ENCODE peak calls at places on chromosomes 7 and 10, in nine cellular contexts. One of them, this sample, is unnamed.

GRCh38 chr10:62919776-62920175 is 103.6 kb upstream of the EGR2 start:
- DNase-seq in cardiac septum: no peak
- DNase-seq in stimulated activated CD4-positive, alpha-beta T cell treated with anti-CD3 and anti-CD28 coated beads, TNF-alpha, amount 100 ng/mL, for 24 hours: no peak
- DNase-seq in non-pigmented ciliary epithelial cell: no peak
- DNase-seq in anterior cingulate cortex: no peak
- DNase-seq in NCI-H69: no peak
- DNase-seq in aorta: no peak
- DNase-seq in cerebellar cortex: no peak
- DNase-seq in CD8-positive, alpha-beta memory T cell: no peak
- DNase-seq in this sample: no peak

GRCh38 chr10:78462728-78463228 is 429.1 kb downstream of the RPS24 start:
- DNase-seq in cardiac septum: peak
- DNase-seq in stimulated activated CD4-positive, alpha-beta T cell treated with anti-CD3 and anti-CD28 coated beads, TNF-alpha, amount 100 ng/mL, for 24 hours: no peak
- DNase-seq in non-pigmented ciliary epithelial cell: no peak
- DNase-seq in anterior cingulate cortex: no peak
- DNase-seq in NCI-H69: no peak
- DNase-seq in aorta: no peak
- DNase-seq in cerebellar cortex: no peak
- DNase-seq in CD8-positive, alpha-beta memory T cell: no peak
- DNase-seq in this sample: no peak

GRCh38 chr7:82429408-82429807 is 14.2 kb downstream of the CACNA2D1 start:
- DNase-seq in cardiac septum: no peak
- DNase-seq in stimulated activated CD4-positive, alpha-beta T cell treated with anti-CD3 and anti-CD28 coated beads, TNF-alpha, amount 100 ng/mL, for 24 hours: no peak
- DNase-seq in non-pigmented ciliary epithelial cell: no peak
- DNase-seq in anterior cingulate cortex: no peak
- DNase-seq in NCI-H69: peak
- DNase-seq in aorta: no peak
- DNase-seq in cerebellar cortex: no peak
- DNase-seq in CD8-positive, alpha-beta memory T cell: no peak
- DNase-seq in this sample: no peak

GRCh38 chr7:128215281-128215680 is 25.8 kb upstream of the LEP start:
- DNase-seq in cardiac septum: no peak
- DNase-seq in stimulated activated CD4-positive, alpha-beta T cell treated with anti-CD3 and anti-CD28 coated beads, TNF-alpha, amount 100 ng/mL, for 24 hours: no peak
- DNase-seq in non-pigmented ciliary epithelial cell: no peak
- DNase-seq in anterior cingulate cortex: no peak
- DNase-seq in NCI-H69: no peak
- DNase-seq in aorta: no peak
- DNase-seq in cerebellar cortex: no peak
- DNase-seq in CD8-positive, alpha-beta memory T cell: no peak
- DNase-seq in this sample: no peak

GRCh38 chr10:21100871-21101514 is 203.9 kb upstream of the NEBL start:
- DNase-seq in cardiac septum: no peak
- DNase-seq in stimulated activated CD4-positive, alpha-beta T cell treated with anti-CD3 and anti-CD28 coated beads, TNF-alpha, amount 100 ng/mL, for 24 hours: no peak
- DNase-seq in non-pigmented ciliary epithelial cell: peak
- DNase-seq in anterior cingulate cortex: no peak
- DNase-seq in NCI-H69: no peak
- DNase-seq in aorta: no peak
- DNase-seq in cerebellar cortex: no peak
- DNase-seq in CD8-positive, alpha-beta memory T cell: no peak
- DNase-seq in this sample: no peak

GRCh38 chr10:43252166-43252784 is 14.6 kb downstream of the RASGEF1A start:
- DNase-seq in cardiac septum: peak
- DNase-seq in stimulated activated CD4-positive, alpha-beta T cell treated with anti-CD3 and anti-CD28 coated beads, TNF-alpha, amount 100 ng/mL, for 24 hours: no peak
- DNase-seq in non-pigmented ciliary epithelial cell: no peak
- DNase-seq in anterior cingulate cortex: no peak
- DNase-seq in NCI-H69: no peak
- DNase-seq in aorta: peak
- DNase-seq in cerebellar cortex: no peak
- DNase-seq in CD8-positive, alpha-beta memory T cell: no peak
- DNase-seq in this sample: peak

GRCh38 chr7:604884-605531 is 85.4 kb upstream of the PDGFA start:
- DNase-seq in cardiac septum: no peak
- DNase-seq in stimulated activated CD4-positive, alpha-beta T cell treated with anti-CD3 and anti-CD28 coated beads, TNF-alpha, amount 100 ng/mL, for 24 hours: no peak
- DNase-seq in non-pigmented ciliary epithelial cell: no peak
- DNase-seq in anterior cingulate cortex: no peak
- DNase-seq in NCI-H69: no peak
- DNase-seq in aorta: peak
- DNase-seq in cerebellar cortex: no peak
- DNase-seq in CD8-positive, alpha-beta memory T cell: peak
- DNase-seq in this sample: no peak

GRCh38 chr7:519974-520458 is 370 bp upstream of the PDGFA start:
- DNase-seq in cardiac septum: no peak
- DNase-seq in stimulated activated CD4-positive, alpha-beta T cell treated with anti-CD3 and anti-CD28 coated beads, TNF-alpha, amount 100 ng/mL, for 24 hours: no peak
- DNase-seq in non-pigmented ciliary epithelial cell: no peak
- DNase-seq in anterior cingulate cortex: peak
- DNase-seq in NCI-H69: peak
- DNase-seq in aorta: peak
- DNase-seq in cerebellar cortex: peak
- DNase-seq in CD8-positive, alpha-beta memory T cell: no peak
- DNase-seq in this sample: no peak

GRCh38 chr7:87113077-87113476 is 39.2 kb upstream of the DMTF1 start:
- DNase-seq in cardiac septum: no peak
- DNase-seq in stimulated activated CD4-positive, alpha-beta T cell treated with anti-CD3 and anti-CD28 coated beads, TNF-alpha, amount 100 ng/mL, for 24 hours: no peak
- DNase-seq in non-pigmented ciliary epithelial cell: peak
- DNase-seq in anterior cingulate cortex: no peak
- DNase-seq in NCI-H69: no peak
- DNase-seq in aorta: no peak
- DNase-seq in cerebellar cortex: no peak
- DNase-seq in CD8-positive, alpha-beta memory T cell: no peak
- DNase-seq in this sample: no peak

GRCh38 chr7:155954550-155955366 is 142.5 kb upstream of the SHH start:
- DNase-seq in cardiac septum: no peak
- DNase-seq in stimulated activated CD4-positive, alpha-beta T cell treated with anti-CD3 and anti-CD28 coated beads, TNF-alpha, amount 100 ng/mL, for 24 hours: no peak
- DNase-seq in non-pigmented ciliary epithelial cell: no peak
- DNase-seq in anterior cingulate cortex: no peak
- DNase-seq in NCI-H69: no peak
- DNase-seq in aorta: no peak
- DNase-seq in cerebellar cortex: no peak
- DNase-seq in CD8-positive, alpha-beta memory T cell: no peak
- DNase-seq in this sample: no peak

GRCh38 chr7:138945169-138945568 is 36.0 kb downstream of the KIAA1549 start:
- DNase-seq in cardiac septum: no peak
- DNase-seq in stimulated activated CD4-positive, alpha-beta T cell treated with anti-CD3 and anti-CD28 coated beads, TNF-alpha, amount 100 ng/mL, for 24 hours: no peak
- DNase-seq in non-pigmented ciliary epithelial cell: no peak
- DNase-seq in anterior cingulate cortex: no peak
- DNase-seq in NCI-H69: peak
- DNase-seq in aorta: no peak
- DNase-seq in cerebellar cortex: no peak
- DNase-seq in CD8-positive, alpha-beta memory T cell: no peak
- DNase-seq in this sample: no peak

GRCh38 chr7:77245015-77245755 is 45.6 kb upstream of the FGL2 start:
- DNase-seq in cardiac septum: no peak
- DNase-seq in stimulated activated CD4-positive, alpha-beta T cell treated with anti-CD3 and anti-CD28 coated beads, TNF-alpha, amount 100 ng/mL, for 24 hours: no peak
- DNase-seq in non-pigmented ciliary epithelial cell: no peak
- DNase-seq in anterior cingulate cortex: no peak
- DNase-seq in NCI-H69: no peak
- DNase-seq in aorta: peak
- DNase-seq in cerebellar cortex: no peak
- DNase-seq in CD8-positive, alpha-beta memory T cell: no peak
- DNase-seq in this sample: no peak

GRCh38 chr7:94054130-94054529 is 50.0 kb upstream of the BET1 start:
- DNase-seq in cardiac septum: no peak
- DNase-seq in stimulated activated CD4-positive, alpha-beta T cell treated with anti-CD3 and anti-CD28 coated beads, TNF-alpha, amount 100 ng/mL, for 24 hours: no peak
- DNase-seq in non-pigmented ciliary epithelial cell: no peak
- DNase-seq in anterior cingulate cortex: no peak
- DNase-seq in NCI-H69: peak
- DNase-seq in aorta: no peak
- DNase-seq in cerebellar cortex: peak
- DNase-seq in CD8-positive, alpha-beta memory T cell: no peak
- DNase-seq in this sample: no peak

GRCh38 chr7:30566596-30566995 is 28.1 kb upstream of the GARS1 start:
- DNase-seq in cardiac septum: no peak
- DNase-seq in stimulated activated CD4-positive, alpha-beta T cell treated with anti-CD3 and anti-CD28 coated beads, TNF-alpha, amount 100 ng/mL, for 24 hours: no peak
- DNase-seq in non-pigmented ciliary epithelial cell: no peak
- DNase-seq in anterior cingulate cortex: no peak
- DNase-seq in NCI-H69: no peak
- DNase-seq in aorta: no peak
- DNase-seq in cerebellar cortex: no peak
- DNase-seq in CD8-positive, alpha-beta memory T cell: no peak
- DNase-seq in this sample: no peak

GRCh38 chr7:55366461-55367138 is 1.5 kb downstream of the LANCL2 start:
- DNase-seq in cardiac septum: no peak
- DNase-seq in stimulated activated CD4-positive, alpha-beta T cell treated with anti-CD3 and anti-CD28 coated beads, TNF-alpha, amount 100 ng/mL, for 24 hours: no peak
- DNase-seq in non-pigmented ciliary epithelial cell: no peak
- DNase-seq in anterior cingulate cortex: no peak
- DNase-seq in NCI-H69: peak
- DNase-seq in aorta: no peak
- DNase-seq in cerebellar cortex: peak
- DNase-seq in CD8-positive, alpha-beta memory T cell: no peak
- DNase-seq in this sample: no peak

GRCh38 chr10:25934673-25935139 is 677 bp downstream of the MYO3A start:
- DNase-seq in cardiac septum: no peak
- DNase-seq in stimulated activated CD4-positive, alpha-beta T cell treated with anti-CD3 and anti-CD28 coated beads, TNF-alpha, amount 100 ng/mL, for 24 hours: no peak
- DNase-seq in non-pigmented ciliary epithelial cell: no peak
- DNase-seq in anterior cingulate cortex: no peak
- DNase-seq in NCI-H69: peak
- DNase-seq in aorta: no peak
- DNase-seq in cerebellar cortex: no peak
- DNase-seq in CD8-positive, alpha-beta memory T cell: no peak
- DNase-seq in this sample: no peak

GRCh38 chr10:88540355-88540754 is 42.8 kb downstream of the RNLS start:
- DNase-seq in cardiac septum: no peak
- DNase-seq in stimulated activated CD4-positive, alpha-beta T cell treated with anti-CD3 and anti-CD28 coated beads, TNF-alpha, amount 100 ng/mL, for 24 hours: no peak
- DNase-seq in non-pigmented ciliary epithelial cell: no peak
- DNase-seq in anterior cingulate cortex: no peak
- DNase-seq in NCI-H69: no peak
- DNase-seq in aorta: no peak
- DNase-seq in cerebellar cortex: no peak
- DNase-seq in CD8-positive, alpha-beta memory T cell: no peak
- DNase-seq in this sample: no peak